ENCODE peak calls at places on chromosomes 1 and 21, in six cellular contexts. D is head of caudate nucleus, P is GM12865, K is NCI-H1105, S is frontal cortex, Q is foreskin fibroblast. Z is an unnamed sample.

GRCh38 chr21:37341254-37341960 is 25.2 kb upstream of the DYRK1A start:
- DNase-seq in K (no peak), D (no peak), P (no peak), Q (peak; percentile 43), S (no peak), Z (no peak)

GRCh38 chr1:43206721-43207228 is 34.6 kb downstream of the CFAP57 start:
- DNase-seq in Q (peak; percentile 98), P (no peak), K (no peak), S (no peak), D (no peak), Z (no peak)

GRCh38 chr1:188127507-188127906 is 1298.8 kb downstream of the PLA2G4A start:
- DNase-seq in D (no peak), Q (no peak), P (no peak), K (no peak), S (no peak), Z (no peak)

GRCh38 chr1:55064861-55065263 is 25.5 kb downstream of the PCSK9 start:
- DNase-seq in Q (peak; percentile 38), P (no peak), D (no peak), K (peak; percentile 20), S (no peak), Z (no peak)

GRCh38 chr1:185674201-185674600 is 60.0 kb upstream of the HMCN1 start:
- DNase-seq in P (peak; percentile 38), D (no peak), S (no peak), K (no peak), Q (no peak), Z (no peak)

GRCh38 chr1:55284856-55285255 is 69.7 kb upstream of the USP24 start:
- DNase-seq in S (no peak), D (no peak), P (peak; percentile 53), Q (peak; percentile 30), K (peak; percentile 46), Z (peak; percentile 36)

GRCh38 chr21:22474403-22474802 is 1476.2 kb downstream of the NCAM2 start:
- DNase-seq in S (no peak), K (no peak), Q (no peak), P (no peak), D (no peak), Z (no peak)

GRCh38 chr1:37031871-37032270 is 2.4 kb downstream of the GRIK3 start:
- DNase-seq in Q (no peak), D (no peak), P (no peak), S (no peak), K (no peak), Z (no peak)

GRCh38 chr1:31689394-31689793 is 14.4 kb downstream of the COL16A1 start:
- DNase-seq in Q (no peak), D (no peak), K (no peak), P (no peak), S (no peak), Z (no peak)

GRCh38 chr1:17874231-17874630 is 119.1 kb downstream of the ACTL8 start:
- DNase-seq in P (no peak), S (no peak), K (no peak), D (no peak), Q (peak; percentile 88), Z (no peak)

GRCh38 chr1:58451560-58452211 is 94.8 kb downstream of the OMA1 start:
- DNase-seq in S (no peak), D (no peak), Q (no peak), K (no peak), P (no peak), Z (no peak)

GRCh38 chr1:31704261-31705079 is 653 bp upstream of the COL16A1 start:
- DNase-seq in K (no peak), D (no peak), Q (peak; percentile 46), P (peak; percentile 23), S (no peak), Z (no peak)

GRCh38 chr1:47434051-47434842 is 3.6 kb upstream of the FOXD2 start:
- DNase-seq in K (no peak), S (no peak), P (no peak), D (peak; percentile 50), Q (peak; percentile 75), Z (no peak)

GRCh38 chr1:150971583-150972416 is 2.8 kb downstream of the CERS2 start:
- DNase-seq in K (no peak), P (peak; percentile 17), S (no peak), D (no peak), Q (no peak), Z (no peak)

GRCh38 chr1:75469586-75470173 is 141.2 kb downstream of the SLC44A5 start:
- DNase-seq in D (no peak), P (no peak), S (no peak), Q (no peak), K (no peak), Z (no peak)

GRCh38 chr1:97668945-97669344 is 251.9 kb downstream of the DPYD start:
- DNase-seq in S (no peak), K (no peak), P (peak; percentile 17), Q (peak; percentile 40), D (no peak), Z (peak; percentile 26)

GRCh38 chr1:6294080-6294867 is 33.4 kb upstream of the GPR153 start:
- DNase-seq in D (no peak), S (no peak), Q (no peak), P (no peak), K (no peak), Z (no peak)

GRCh38 chr21:17461014-17461413 is 51.8 kb upstream of the CXADR start:
- DNase-seq in S (no peak), P (no peak), Q (peak; percentile 79), K (no peak), D (no peak), Z (no peak)

GRCh38 chr1:66043186-66043585 is 250.5 kb downstream of the PDE4B start:
- DNase-seq in K (no peak), D (no peak), S (no peak), Q (no peak), P (no peak), Z (no peak)

GRCh38 chr1:4379451-4380175 is 274.8 kb upstream of the AJAP1 start:
- DNase-seq in K (no peak), S (no peak), P (peak; percentile 7), D (no peak), Q (no peak), Z (peak; percentile 87)

GRCh38 chr1:24586970-24587820 is 31.3 kb downstream of the NCMAP start:
- DNase-seq in K (peak; percentile 64), S (peak; percentile 19), Q (peak; percentile 11), P (peak; percentile 72), D (no peak), Z (peak; percentile 77)

GRCh38 chr1:96366516-96366915 is 355.1 kb upstream of the PTBP2 start:
- DNase-seq in D (no peak), K (no peak), S (no peak), P (no peak), Q (peak; percentile 35), Z (no peak)

GRCh38 chr1:230047114-230047865 is 19.7 kb upstream of the GALNT2 start:
- DNase-seq in Q (no peak), K (no peak), P (no peak), D (no peak), S (no peak), Z (no peak)

Z was measured in MM.1S.